ENCODE peak calls at places on chromosome 18, in ten cellular contexts. E is CD8-positive, alpha-beta memory T cell; Y is dermis blood vessel endothelial cell; C is dermis microvascular lymphatic vessel endothelial cell; Z is neural progenitor cell; V is T-helper 1 cell; F is HCT116; I is astrocyte of the spinal cord; A is AG04450; T is COLO829. H is an unnamed sample.

GRCh38 chr18:45403341-45404049 is 211.8 kb upstream of the SLC14A2 start:
- DNase-seq in F (no peak), Y (no peak), Z (no peak), C (no peak), T (no peak), I (no peak), A (no peak), E (no peak), V (no peak), H (no peak)

GRCh38 chr18:55585586-55586521 is 2.1 kb downstream of the TCF4 start:
- DNase-seq in Y (peak; percentile 33), Z (peak; percentile 27), V (no peak), E (no peak), A (no peak), T (no peak), I (peak; percentile 59), C (peak; percentile 17), F (no peak), H (no peak)

GRCh38 chr18:46250084-46250811 is 146.1 kb downstream of the HAUS1 start:
- DNase-seq in V (peak; percentile 50), A (peak; percentile 65), I (peak; percentile 93), Z (no peak), F (peak; percentile 49), T (peak; percentile 48), C (peak; percentile 70), E (peak; percentile 35), Y (peak; percentile 76), H (no peak)

GRCh38 chr18:76484749-76485387 is 10.2 kb downstream of the ZNF516 start:
- DNase-seq in A (no peak), F (no peak), Z (no peak), T (no peak), C (no peak), V (no peak), Y (no peak), I (no peak), E (no peak), H (no peak)

GRCh38 chr18:36672437-36673344 is 156.1 kb downstream of the TPGS2 start:
- DNase-seq in I (peak; percentile 40), Y (no peak), V (no peak), Z (no peak), C (no peak), E (no peak), A (no peak), F (no peak), T (no peak), H (peak; percentile 84)

GRCh38 chr18:25927830-25928229 is 162.6 kb downstream of the SS18 start:
- DNase-seq in F (no peak), I (no peak), A (no peak), C (no peak), V (no peak), Z (no peak), T (no peak), Y (no peak), E (no peak), H (no peak)

GRCh38 chr18:33421225-33421624 is 19.3 kb downstream of the CCDC178 start:
- DNase-seq in F (no peak), A (no peak), Y (no peak), C (no peak), E (no peak), Z (no peak), I (no peak), V (no peak), T (no peak), H (no peak)

GRCh38 chr18:72410399-72410798 is 133.7 kb downstream of the CBLN2 start:
- DNase-seq in T (peak; percentile 1), Y (no peak), C (no peak), Z (no peak), A (no peak), V (no peak), E (no peak), F (no peak), I (peak; percentile 16), H (no peak)

GRCh38 chr18:64693756-64694155 is 544.9 kb upstream of the LINC00305 start:
- DNase-seq in E (no peak), C (no peak), I (peak; percentile 8), Y (no peak), Z (no peak), V (no peak), F (no peak), A (no peak), T (no peak), H (no peak)

GRCh38 chr18:50614838-50615237 is 55.0 kb downstream of the MAPK4 start:
- DNase-seq in I (no peak), V (no peak), C (no peak), Y (no peak), T (peak; percentile 72), A (no peak), F (no peak), E (no peak), Z (no peak), H (no peak)

GRCh38 chr18:37403100-37403781 is 162.4 kb downstream of the CELF4 start:
- DNase-seq in C (no peak), Y (no peak), T (no peak), E (no peak), I (peak; percentile 23), A (peak; percentile 71), V (no peak), Z (no peak), F (no peak), H (no peak)

GRCh38 chr18:50492061-50492460 is 67.8 kb upstream of the MAPK4 start:
- DNase-seq in V (no peak), C (no peak), T (no peak), F (no peak), Z (no peak), A (no peak), Y (no peak), I (no peak), E (no peak), H (no peak)

GRCh38 chr18:23844991-23845680 is 155.9 kb downstream of the LAMA3 start:
- DNase-seq in A (no peak), C (no peak), T (no peak), E (no peak), F (no peak), V (no peak), Z (peak; percentile 52), Y (no peak), I (no peak), H (no peak)